ENCODE peak calls at places on chromosomes 3 and 15, in four cellular contexts. Z is PC-3, J is HCT116, M is IMR-90. D is an unnamed sample. For H3K4me1, the result is how much of the 10 kb centered on the place peaks cover.

GRCh38 chr3:26106119-26106690 is 316.3 kb downstream of the OXSM start:
- DNase-seq in M (no peak), Z (no peak), J (no peak), D (no peak)

GRCh38 chr3:124599779-124600693 is 130.2 kb upstream of the UMPS start:
- DNase-seq in Z (peak), M (peak), J (peak), D (no peak)

GRCh38 chr3:71127463-71128243 is 455.9 kb downstream of the FOXP1 start:
- DNase-seq in M (peak), Z (no peak), J (no peak), D (no peak)

GRCh38 chr15:100918690-100919480 is at the start of gene LRRK1:
- DNase-seq in J (no peak), Z (peak), M (peak), D (peak)

GRCh38 chr3:123660900-123661299 is 76.0 kb upstream of the HACD2 start:
- DNase-seq in M (peak), Z (peak), J (no peak), D (no peak)

GRCh38 chr3:135889417-135889816 is 76.1 kb upstream of the PPP2R3A start:
- DNase-seq in M (no peak), J (no peak), Z (no peak), D (no peak)

GRCh38 chr3:188827593-188827992 is 344.2 kb upstream of the TPRG1 start:
- DNase-seq in Z (no peak), J (no peak), M (peak), D (no peak)

GRCh38 chr3:172218350-172219323 is 179.3 kb downstream of the FNDC3B start:
- DNase-seq in Z (no peak), M (peak), J (no peak), D (no peak)

GRCh38 chr15:94206463-94207167 is 24.7 kb upstream of the MCTP2 start:
- DNase-seq in M (peak), Z (peak), J (no peak), D (no peak)

GRCh38 chr3:37741644-37742043 is 120.0 kb upstream of the CTDSPL start:
- DNase-seq in Z (peak), J (peak), M (no peak), D (peak)

GRCh38 chr15:74432968-74433591 is 678 bp downstream of the SEMA7A start:
- DNase-seq in J (no peak), M (no peak), Z (no peak), D (peak)

GRCh38 chr15:48358229-48358641 is 27.0 kb downstream of the DUT start:
- DNase-seq in Z (peak), J (peak), M (peak), D (peak)

GRCh38 chr3:122678496-122678895 is 2.1 kb upstream of the PARP14 start:
- DNase-seq in J (no peak), Z (no peak), M (no peak), D (peak)

GRCh38 chr3:157499342-157499963 is 3.8 kb downstream of the VEPH1 start:
- DNase-seq in M (no peak), J (peak), Z (peak), D (no peak)

GRCh38 chr15:81511160-81511559 is 137.1 kb upstream of the TMC3 start:
- DNase-seq in M (peak), Z (no peak), J (no peak), D (no peak)

GRCh38 chr3:40720863-40721262 is 196.1 kb downstream of the ZNF621 start:
- DNase-seq in M (no peak), J (no peak), Z (no peak), D (no peak)

GRCh38 chr3:173258721-173259120 is 117.7 kb upstream of the SPATA16 start:
- DNase-seq in M (no peak), J (no peak), Z (no peak), D (no peak)

GRCh38 chr15:74784426-74784825 is 2.5 kb downstream of the CSK start:
- DNase-seq in Z (no peak), J (no peak), M (no peak), D (peak)

GRCh38 chr3:65627102-65627501 is 411.6 kb downstream of the MAGI1 start:
- DNase-seq in Z (no peak), M (peak), J (no peak), D (no peak)

GRCh38 chr3:129211772-129212171 is 28.1 kb upstream of the CNBP start:
- DNase-seq in J (peak), Z (peak), M (peak), D (no peak)

GRCh38 chr3:107394502-107394901 is 17.3 kb downstream of the CCDC54 start:
- DNase-seq in M (no peak), J (no peak), Z (peak), D (peak)

GRCh38 chr15:55739641-55740040 is 3.3 kb downstream of the PRTG start:
- DNase-seq in M (no peak), Z (no peak), J (no peak), D (no peak)

GRCh38 chr3:117184574-117184973 is 475.0 kb downstream of the TUSC7 start:
- DNase-seq in M (peak), Z (no peak), J (no peak), D (no peak)

GRCh38 chr3:10548997-10549396 is 43.6 kb upstream of the ATP2B2 start:
- DNase-seq in J (peak), Z (peak), M (no peak), D (peak)

GRCh38 chr3:30644615-30645014 is 38.2 kb downstream of the TGFBR2 start:
- DNase-seq in J (no peak), M (peak), Z (peak), D (no peak)

GRCh38 chr3:37997791-37998370 is 7.3 kb downstream of the VILL start:
- DNase-seq in Z (no peak), J (no peak), M (no peak), D (no peak)

GRCh38 chr15:38961886-38962285 is 397.3 kb upstream of the RASGRP1 start:
- DNase-seq in J (no peak), Z (no peak), M (peak), D (no peak)

GRCh38 chr3:178750639-178751038 is 214.4 kb downstream of the KCNMB2 start:
- DNase-seq in M (no peak), J (no peak), Z (no peak), D (no peak)

GRCh38 chr3:90016492-90017065 is 909.2 kb downstream of the EPHA3 start:
- DNase-seq in M (no peak), Z (peak), J (no peak), D (no peak)

GRCh38 chr3:106256249-106256957 is 387.6 kb upstream of the CBLB start:
- DNase-seq in Z (no peak), M (no peak), J (no peak), D (peak)

GRCh38 chr15:49832421-49832980 is 211.7 kb downstream of the DTWD1 start:
- DNase-seq in Z (peak), J (no peak), M (no peak), D (peak)

GRCh38 chr15:70856177-70856883 is 2.4 kb upstream of the LARP6 start:
- DNase-seq in J (no peak), M (peak), Z (peak), D (no peak)

GRCh38 chr3:26068890-26069289 is 279.0 kb downstream of the OXSM start:
- DNase-seq in Z (no peak), J (no peak), M (no peak), D (no peak)

GRCh38 chr15:71049706-71050422 is 65.4 kb upstream of the THSD4 start:
- DNase-seq in Z (peak), M (peak), J (no peak), D (no peak)

GRCh38 chr3:150421799-150422548 is 13.9 kb downstream of the TSC22D2 start:
- DNase-seq in Z (peak), J (no peak), M (peak), D (no peak)

GRCh38 chr3:125594581-125595011 is 701 bp downstream of the OSBPL11 start:
- DNase-seq in M (peak), Z (no peak), J (no peak), D (peak)

GRCh38 chr15:95839367-95839782 is 491.1 kb upstream of the NR2F2 start:
- DNase-seq in M (no peak), Z (no peak), J (no peak), D (no peak)
- H3K4me1 ChIP-seq in M (under half), Z (under half), J (under half), D (under half)

DNA sequence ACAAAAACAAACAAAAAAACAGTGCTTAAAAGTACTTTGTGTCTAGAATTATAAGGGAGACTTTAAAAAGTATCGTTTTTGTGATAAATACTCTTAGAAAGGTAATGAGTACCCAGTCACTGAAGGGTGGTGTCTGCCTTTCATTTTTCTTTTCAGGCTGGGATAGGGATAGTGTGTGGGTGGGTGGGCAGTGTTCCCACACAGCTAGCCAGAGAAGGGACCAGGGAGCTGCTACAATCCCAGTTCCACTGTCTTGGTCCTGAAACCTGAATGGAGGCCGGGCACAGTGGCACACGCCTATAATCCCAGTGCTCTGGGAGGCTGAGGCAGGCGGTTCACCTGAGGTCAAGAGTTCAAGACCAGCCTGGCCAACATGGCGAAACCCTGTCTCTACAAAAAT is 2.1 kb downstream of the GK5 start:
- DNase-seq in J (no peak), Z (no peak), M (no peak), D (no peak)
- H3K4me3 ChIP-seq in J (no peak), Z (no peak), M (no peak), D (no peak)

GRCh38 chr3:112333002-112333385 is at the start of gene CD200:
- DNase-seq in M (peak), Z (no peak), J (no peak), D (no peak)
- H3K9ac ChIP-seq in M (peak), Z (no peak), J (no peak), D (no peak)

GRCh38 chr3:23389089-23389488 is 186.0 kb downstream of the UBE2E2 start:
- DNase-seq in M (no peak), Z (peak), J (no peak), D (no peak)

GRCh38 chr3:23390989-23391388 is 187.9 kb downstream of the UBE2E2 start:
- DNase-seq in M (no peak), J (no peak), Z (no peak), D (no peak)

GRCh38 chr3:23387286-23387918 is 184.3 kb downstream of the UBE2E2 start:
- DNase-seq in Z (no peak), J (no peak), M (no peak), D (no peak)

GRCh38 chr3:23389686-23390085 is 186.6 kb downstream of the UBE2E2 start:
- DNase-seq in J (no peak), M (no peak), Z (no peak), D (no peak)

DNA sequence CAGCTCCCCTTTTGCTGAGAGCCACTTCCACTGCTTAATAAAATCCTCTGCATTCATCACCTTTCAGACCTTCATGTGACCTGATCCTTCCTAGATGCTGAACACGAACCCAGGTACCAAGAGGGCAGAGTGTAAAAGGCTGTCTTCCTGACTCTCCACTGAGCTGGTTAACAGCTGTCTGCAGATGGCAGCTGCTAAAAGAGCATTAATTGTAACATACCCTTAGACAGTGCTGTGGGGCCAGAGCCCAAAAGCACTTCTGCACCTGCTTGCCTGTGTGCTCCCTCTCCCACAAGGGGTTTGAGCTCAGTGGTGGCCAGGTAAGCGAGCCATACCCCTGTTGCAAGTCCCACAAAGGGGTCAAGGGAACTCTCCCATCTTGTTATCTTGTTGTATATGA is 187.3 kb downstream of the UBE2E2 start:
- DNase-seq in Z (no peak), M (no peak), J (no peak), D (no peak)
- H3K4me1 ChIP-seq in Z (under half), M (under half), J (under half), D (under half)

DNA sequence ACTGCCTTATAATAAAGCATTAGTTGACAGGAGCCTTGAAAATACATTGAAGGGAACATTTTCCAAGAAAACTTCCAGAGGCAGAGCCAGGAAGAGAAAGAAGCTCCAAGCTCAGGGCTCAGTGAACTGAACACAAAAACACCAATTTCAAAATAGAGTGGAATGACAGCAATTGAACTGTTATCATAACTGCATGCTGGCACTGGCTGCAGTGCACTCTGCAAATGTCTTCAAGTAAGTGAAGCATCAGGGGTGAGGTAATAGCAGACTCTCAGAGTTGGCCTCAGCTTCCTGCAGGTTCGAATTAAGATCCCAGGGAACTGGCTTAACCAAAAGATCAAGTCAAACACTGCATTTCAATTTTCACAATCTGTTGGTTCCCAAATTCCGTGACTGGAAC is 388.0 kb upstream of the WNT5A start:
- DNase-seq in J (no peak), Z (no peak), M (peak), D (no peak)
- H3K4me3 ChIP-seq in J (no peak), Z (no peak), M (no peak), D (no peak)

GRCh38 chr15:89369548-89369947 is 34.9 kb upstream of the POLG start:
- DNase-seq in M (no peak), Z (no peak), J (no peak), D (no peak)

GRCh38 chr15:89368566-89369223 is 34.1 kb upstream of the POLG start:
- DNase-seq in M (no peak), J (no peak), Z (no peak), D (no peak)

GRCh38 chr15:89366656-89367393 is 32.2 kb upstream of the POLG start:
- DNase-seq in J (no peak), Z (no peak), M (no peak), D (no peak)

GRCh38 chr15:89365457-89366055 is 30.9 kb upstream of the POLG start:
- DNase-seq in J (no peak), Z (no peak), M (no peak), D (no peak)

DNA sequence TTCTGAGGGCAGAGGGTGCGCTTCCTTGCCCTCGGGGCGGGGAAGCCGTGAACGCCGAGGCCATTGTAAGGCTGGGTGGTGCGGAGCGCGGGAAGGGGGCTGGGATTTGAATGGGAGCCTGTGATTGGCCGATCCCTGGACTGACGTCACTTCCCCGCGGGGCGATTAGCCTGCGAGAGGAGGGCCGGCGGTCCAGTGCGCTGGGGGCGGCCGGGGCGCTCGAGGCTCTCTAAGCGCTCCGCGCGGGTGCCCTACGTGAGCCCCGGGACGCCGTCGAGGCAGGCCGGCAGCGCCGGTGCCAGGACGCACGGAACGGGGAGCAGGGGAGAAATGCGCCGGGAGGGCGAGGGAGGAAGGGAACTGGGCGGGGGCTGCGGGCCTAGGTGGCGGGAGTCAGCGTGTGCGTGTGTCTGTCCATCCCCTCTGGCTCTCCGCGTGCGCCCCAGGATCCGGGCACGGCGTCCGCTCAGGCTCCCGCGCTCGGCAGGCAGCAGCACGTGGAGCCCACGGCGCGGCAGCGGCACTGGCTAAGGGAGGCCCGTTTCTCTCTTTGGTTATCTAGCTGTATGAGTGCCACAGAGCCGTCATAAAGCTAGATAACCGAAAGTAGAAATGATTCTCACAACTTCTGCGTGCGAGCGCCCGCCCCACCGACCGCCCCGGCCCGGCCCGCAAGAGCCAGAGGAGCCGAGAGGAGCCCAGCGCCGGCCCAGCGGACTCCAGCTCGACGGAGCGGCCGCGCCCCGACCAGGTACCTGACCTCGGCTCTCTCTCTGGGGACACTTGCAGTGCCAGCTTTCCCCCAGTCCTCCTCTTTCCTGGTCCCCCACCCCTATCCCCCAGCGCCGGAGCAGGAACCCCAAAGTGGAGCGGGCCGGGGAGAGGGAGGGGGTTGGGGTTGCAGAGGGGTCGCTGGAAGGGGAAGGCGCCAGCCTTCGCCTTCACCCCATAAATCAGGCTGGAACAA is 33.1 kb upstream of the POLG start:
- DNase-seq in Z (no peak), M (no peak), J (no peak), D (no peak)
- H3K9ac ChIP-seq in Z (no peak), M (no peak), J (no peak), D (no peak)